ENCODE peak calls at places on chromosomes 4 and X, in eight cellular contexts. J is effector memory CD8-positive, alpha-beta T cell; X is activated B cell treated with CpG ODN at 0.5 μM for 24 hours; N is Right ventricle myocardium inferior; V is Panc1; Z is mucosa of descending colon; R is HCT116; F is activated T-helper 17 cell treated with anti-CD3 and anti-CD28 coated beads, Interleukin-2, amount 50 U/mL, for 72 hours. I is an unnamed sample.

GRCh38 chr4:74933562-74934015 is 673 bp downstream of the PARM1 start:
- ATAC-seq in R (no peak), F (no peak), Z (peak; percentile 35), N (no peak), J (no peak), X (no peak), V (peak; percentile 57), I (no peak)

GRCh38 chrX:104173841-104174240 is 7.6 kb downstream of the FAM199X start:
- ATAC-seq in N (no peak), F (no peak), X (no peak), Z (no peak), V (no peak), J (no peak), R (no peak), I (no peak)

GRCh38 chr4:4386736-4387392 is at the start of gene NSG1:
- ATAC-seq in F (peak; percentile 66), N (peak; percentile 49), R (no peak), J (peak; percentile 69), V (peak; percentile 54), Z (peak; percentile 53), X (no peak), I (peak; percentile 69)

GRCh38 chr4:112184438-112184837 is 39.2 kb downstream of the FAM241A start:
- ATAC-seq in X (no peak), F (peak; percentile 87), R (no peak), V (no peak), Z (no peak), J (no peak), N (no peak), I (no peak)

GRCh38 chr4:13089659-13089998 is 394.5 kb downstream of the RAB28 start:
- ATAC-seq in Z (no peak), F (no peak), N (no peak), J (no peak), X (no peak), R (no peak), V (no peak), I (no peak)

GRCh38 chr4:123871351-123871750 is 474.8 kb downstream of the SPRY1 start:
- ATAC-seq in X (no peak), N (no peak), F (no peak), R (no peak), Z (no peak), V (no peak), J (no peak), I (no peak)

GRCh38 chrX:122475306-122475705 is 708.8 kb upstream of the GRIA3 start:
- ATAC-seq in V (no peak), Z (no peak), R (no peak), F (no peak), X (no peak), J (no peak), N (no peak), I (no peak)

GRCh38 chr4:26320159-26320452 is 708 bp upstream of the RBPJ start:
- ATAC-seq in V (peak; percentile 4), F (peak; percentile 15), Z (no peak), J (no peak), X (peak; percentile 33), R (peak; percentile 5), N (peak; percentile 3), I (peak; percentile 50)

GRCh38 chr4:113106076-113106475 is 56.6 kb downstream of the ANK2 start:
- ATAC-seq in Z (no peak), R (peak; percentile 60), F (no peak), V (no peak), X (no peak), J (no peak), N (no peak), I (peak; percentile 72)

GRCh38 chr4:27678027-27678426 is 817.4 kb downstream of the STIM2 start:
- ATAC-seq in X (no peak), F (no peak), J (no peak), R (no peak), Z (no peak), N (no peak), V (no peak), I (no peak)

GRCh38 chrX:119067023-119067739 is 5.6 kb upstream of the CT47C1 start:
- ATAC-seq in F (peak; percentile 52), X (peak; percentile 85), Z (peak; percentile 83), R (peak; percentile 75), V (peak; percentile 88), N (peak; percentile 72), J (no peak), I (peak; percentile 79)

GRCh38 chrX:40402771-40403533 is 177.8 kb upstream of the ATP6AP2 start:
- ATAC-seq in R (peak; percentile 60), J (no peak), F (peak; percentile 73), X (no peak), Z (peak; percentile 67), N (peak; percentile 46), V (no peak), I (peak; percentile 47)